ENCODE peak calls at places on chromosomes 1 and 21, in five cellular contexts. X is cardiac fibroblast, F is fibroblast of the aortic adventitia, R is left ventricle myocardium inferior, Z is GM12865. G is an unnamed sample.

GRCh38 chr21:34579411-34579810 is 35.5 kb downstream of the RCAN1 start:
- DNase-seq in X (peak), F (peak), R (no peak), Z (no peak), G (peak)

GRCh38 chr21:35191128-35191527 is 142.0 kb upstream of the RUNX1 start:
- DNase-seq in X (no peak), F (no peak), R (no peak), Z (no peak), G (no peak)

GRCh38 chr1:93980320-93980744 is 71.1 kb upstream of the GCLM start:
- DNase-seq in X (no peak), F (peak), R (no peak), Z (peak), G (no peak)

GRCh38 chr1:95627244-95627643 is 393.2 kb downstream of the RWDD3 start:
- DNase-seq in X (no peak), F (no peak), R (no peak), Z (no peak), G (no peak)

GRCh38 chr1:3349161-3349967 is 105.1 kb upstream of the ARHGEF16 start:
- DNase-seq in X (no peak), F (peak), R (peak), Z (no peak), G (peak)

GRCh38 chr1:21592086-21592865 is 76.9 kb downstream of the RAP1GAP start:
- DNase-seq in X (no peak), F (no peak), R (no peak), Z (no peak), G (no peak)

GRCh38 chr1:59142663-59143487 is 154.0 kb upstream of the FGGY start:
- DNase-seq in X (peak), F (peak), R (no peak), Z (peak), G (peak)

GRCh38 chr1:55021965-55022546 is 17.3 kb upstream of the PCSK9 start:
- DNase-seq in X (peak), F (peak), R (peak), Z (peak), G (peak)

GRCh38 chr1:81410919-81411318 is 389.8 kb upstream of the ADGRL2 start:
- DNase-seq in X (no peak), F (no peak), R (no peak), Z (no peak), G (no peak)

GRCh38 chr1:147647796-147648633 is 22.3 kb downstream of the ACP6 start:
- DNase-seq in X (no peak), F (no peak), R (no peak), Z (no peak), G (no peak)

GRCh38 chr1:15066191-15066590 is 87.4 kb upstream of the TMEM51 start:
- DNase-seq in X (no peak), F (no peak), R (no peak), Z (no peak), G (no peak)

GRCh38 chr1:235567812-235568444 is 63.7 kb upstream of the B3GALNT2 start:
- DNase-seq in X (peak), F (no peak), R (no peak), Z (peak), G (peak)

GRCh38 chr1:178724386-178724733 is 684 bp upstream of the RALGPS2 start:
- DNase-seq in X (no peak), F (no peak), R (no peak), Z (no peak), G (no peak)

GRCh38 chr1:113021430-113022085 is 51.4 kb upstream of the LRIG2 start:
- DNase-seq in X (peak), F (peak), R (no peak), Z (no peak), G (peak)

GRCh38 chr21:21268061-21268471 is 269.9 kb downstream of the NCAM2 start:
- DNase-seq in X (no peak), F (no peak), R (no peak), Z (no peak), G (peak)

GRCh38 chr21:46216132-46216747 is 12.3 kb downstream of the LSS start:
- DNase-seq in X (no peak), F (no peak), R (no peak), Z (no peak), G (no peak)

GRCh38 chr21:29230541-29231275 is 68.0 kb upstream of the BACH1 start:
- DNase-seq in X (no peak), F (peak), R (no peak), Z (no peak), G (no peak)

GRCh38 chr1:203306970-203307541 is 1.7 kb downstream of the BTG2 start:
- DNase-seq in X (no peak), F (peak), R (no peak), Z (peak), G (no peak)

GRCh38 chr21:34705032-34705431 is 36.2 kb downstream of the CLIC6 start:
- DNase-seq in X (no peak), F (no peak), R (no peak), Z (no peak), G (no peak)

GRCh38 chr1:8814870-8815269 is 2.6 kb downstream of the RERE start:
- DNase-seq in X (no peak), F (no peak), R (no peak), Z (no peak), G (no peak)

GRCh38 chr1:15038232-15039016 is 115.1 kb upstream of the TMEM51 start:
- DNase-seq in X (peak), F (peak), R (no peak), Z (peak), G (peak)

GRCh38 chr1:24636661-24637357 is 6.3 kb upstream of the SRRM1 start:
- DNase-seq in X (no peak), F (peak), R (no peak), Z (no peak), G (peak)

GRCh38 chr21:31364265-31364945 is 20.3 kb upstream of the TIAM1 start:
- DNase-seq in X (no peak), F (no peak), R (no peak), Z (no peak), G (no peak)

GRCh38 chr1:197675475-197676324 is 99.6 kb downstream of the DENND1B start:
- DNase-seq in X (peak), F (peak), R (no peak), Z (no peak), G (peak)

GRCh38 chr1:17181785-17182464 is 23.0 kb upstream of the PADI1 start:
- DNase-seq in X (no peak), F (no peak), R (no peak), Z (peak), G (no peak)

GRCh38 chr1:168408531-168409242 is 128.0 kb downstream of the TBX19 start:
- DNase-seq in X (peak), F (peak), R (no peak), Z (peak), G (peak)

GRCh38 chr1:28509705-28510349 is 4.0 kb downstream of the RCC1 start:
- DNase-seq in X (peak), F (peak), R (no peak), Z (peak), G (no peak)
- H3K4me3 ChIP-seq in X (peak), F (peak), R (no peak), Z (peak), G (peak)

GRCh38 chr1:160644399-160644798 is 2.4 kb downstream of the SLAMF1 start:
- DNase-seq in X (no peak), F (no peak), R (no peak), Z (peak), G (no peak)
- H3K4me3 ChIP-seq in X (no peak), F (no peak), R (no peak), Z (peak), G (no peak)

GRCh38 chr1:46446646-46447498 is 42.8 kb upstream of the DMBX1 start:
- DNase-seq in X (peak), F (peak), R (peak), Z (peak), G (peak)

GRCh38 chr1:46449223-46450159 is 40.1 kb upstream of the DMBX1 start:
- DNase-seq in X (no peak), F (no peak), R (no peak), Z (no peak), G (no peak)

GRCh38 chr1:46445773-46446256 is 43.8 kb upstream of the DMBX1 start:
- DNase-seq in X (no peak), F (no peak), R (no peak), Z (no peak), G (no peak)

GRCh38 chr1:46448109-46448911 is 41.3 kb upstream of the DMBX1 start:
- DNase-seq in X (no peak), F (no peak), R (no peak), Z (no peak), G (no peak)

GRCh38 chr1:46447499-46448108 is 42.0 kb upstream of the DMBX1 start:
- DNase-seq in X (no peak), F (no peak), R (no peak), Z (no peak), G (no peak)
- H3K4me3 ChIP-seq in X (no peak), F (no peak), R (peak), Z (no peak), G (no peak)

GRCh38 chr1:56495538-56495937 is 83.8 kb downstream of the PLPP3 start:
- DNase-seq in X (no peak), F (no peak), R (no peak), Z (no peak), G (no peak)

GRCh38 chr1:56494306-56494705 is 85.1 kb downstream of the PLPP3 start:
- DNase-seq in X (no peak), F (no peak), R (no peak), Z (no peak), G (no peak)

GRCh38 chr1:56493826-56494225 is 85.5 kb downstream of the PLPP3 start:
- DNase-seq in X (no peak), F (no peak), R (no peak), Z (no peak), G (no peak)

GRCh38 chr1:56496158-56496557 is 83.2 kb downstream of the PLPP3 start:
- DNase-seq in X (no peak), F (no peak), R (no peak), Z (no peak), G (no peak)

GRCh38 chr1:56496861-56497772 is 82.2 kb downstream of the PLPP3 start:
- DNase-seq in X (no peak), F (no peak), R (no peak), Z (no peak), G (no peak)
- H3K4me3 ChIP-seq in X (no peak), F (no peak), R (no peak), Z (no peak), G (no peak)

DNA sequence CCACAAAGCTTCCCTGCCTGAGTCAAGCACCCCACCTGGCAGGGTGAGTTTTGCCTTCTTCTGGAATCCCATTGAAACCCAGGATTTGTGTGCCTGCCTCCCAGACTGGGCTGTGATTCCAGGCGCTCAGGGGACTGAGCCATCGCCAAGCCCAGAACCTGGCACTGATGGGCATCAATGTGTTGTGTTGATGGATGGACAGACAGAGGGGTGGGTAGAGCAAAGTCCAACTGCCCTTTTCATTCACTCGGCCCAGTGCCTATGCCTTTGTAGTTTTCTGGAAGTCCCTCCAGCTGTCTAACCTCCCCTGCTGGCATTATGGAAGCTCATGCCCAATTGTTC is 66.0 kb upstream of the LAPTM5 start:
- DNase-seq in X (no peak), F (no peak), R (no peak), Z (no peak), G (no peak)
- H3K4me3 ChIP-seq in X (peak), F (peak), R (peak), Z (no peak), G (no peak)

GRCh38 chr1:234300096-234300495 is 73.2 kb upstream of the COA6 start:
- DNase-seq in X (no peak), F (peak), R (no peak), Z (no peak), G (no peak)

GRCh38 chr1:234309243-234309597 is 64.0 kb upstream of the COA6 start:
- DNase-seq in X (no peak), F (no peak), R (no peak), Z (no peak), G (no peak)

GRCh38 chr1:234297668-234298067 is 75.6 kb upstream of the COA6 start:
- DNase-seq in X (no peak), F (no peak), R (no peak), Z (no peak), G (no peak)

GRCh38 chr1:234302334-234302962 is 70.8 kb upstream of the COA6 start:
- DNase-seq in X (no peak), F (no peak), R (no peak), Z (peak), G (no peak)

GRCh38 chr1:234303231-234303630 is 70.0 kb upstream of the COA6 start:
- DNase-seq in X (no peak), F (no peak), R (no peak), Z (no peak), G (no peak)
- H3K4me3 ChIP-seq in X (no peak), F (no peak), R (no peak), Z (no peak), G (no peak)

GRCh38 chr1:35178295-35178695 is 14.7 kb downstream of the SFPQ start:
- DNase-seq in X (no peak), F (no peak), R (no peak), Z (no peak), G (no peak)

GRCh38 chr1:35178874-35179380 is 14.0 kb downstream of the SFPQ start:
- DNase-seq in X (no peak), F (no peak), R (no peak), Z (no peak), G (no peak)

GRCh38 chr1:35181790-35182455 is 11.0 kb downstream of the SFPQ start:
- DNase-seq in X (no peak), F (no peak), R (no peak), Z (no peak), G (no peak)

GRCh38 chr1:35180776-35181374 is 12.1 kb downstream of the SFPQ start:
- DNase-seq in X (no peak), F (peak), R (no peak), Z (no peak), G (no peak)

GRCh38 chr1:35179864-35180263 is 13.1 kb downstream of the SFPQ start:
- DNase-seq in X (no peak), F (no peak), R (no peak), Z (no peak), G (no peak)
- H3K4me3 ChIP-seq in X (no peak), F (no peak), R (no peak), Z (no peak), G (no peak)

G was measured in fibroblast of pulmonary artery.